ENCODE peak calls at places on chromosomes 16 and 17, in five cellular contexts. D is body of pancreas; L is CD8-positive, alpha-beta T cell; J is cardiac muscle cell; O is gastrocnemius medialis. E is an unnamed sample. For H3K36me3, the result is how much of the 10 kb centered on the place peaks cover.

GRCh38 chr16:85248269-85248668 is 136.0 kb upstream of the CIBAR2 start:
- DNase-seq in O (no peak), D (no peak), L (no peak), J (no peak), E (no peak)

GRCh38 chr17:47292206-47292605 is 31.5 kb upstream of the EFCAB13 start:
- DNase-seq in O (no peak), D (no peak), J (no peak), L (no peak), E (no peak)

GRCh38 chr16:14369734-14370598 is 260.1 kb downstream of the PARN start:
- DNase-seq in L (no peak), D (no peak), O (peak), J (peak), E (no peak)

GRCh38 chr16:22425036-22425801 is 50.8 kb upstream of the CDR2 start:
- DNase-seq in D (peak), L (no peak), J (no peak), O (peak), E (peak)

GRCh38 chr17:55056530-55056929 is 88.0 kb downstream of the STXBP4 start:
- DNase-seq in L (no peak), D (peak), O (no peak), J (peak), E (no peak)

GRCh38 chr17:33901085-33901484 is 354.0 kb upstream of the CCL2 start:
- DNase-seq in D (no peak), L (no peak), O (no peak), J (no peak), E (no peak)

GRCh38 chr16:54847207-54847606 is 83.5 kb upstream of the IRX5 start:
- DNase-seq in D (no peak), J (no peak), L (no peak), O (no peak), E (no peak)

GRCh38 chr17:82867763-82868325 is 28.0 kb upstream of the ZNF750 start:
- DNase-seq in O (no peak), L (no peak), J (no peak), D (no peak), E (no peak)

GRCh38 chr17:32840241-32840640 is 36.7 kb downstream of the MYO1D start:
- DNase-seq in D (no peak), L (no peak), J (no peak), O (no peak), E (no peak)

GRCh38 chr17:3038941-3039340 is 24.5 kb downstream of the OR1D5 start:
- DNase-seq in L (no peak), O (no peak), D (no peak), J (no peak), E (no peak)

GRCh38 chr16:10493276-10493675 is 87.1 kb downstream of the EMP2 start:
- DNase-seq in L (no peak), J (no peak), D (no peak), O (no peak), E (no peak)

GRCh38 chr16:66426112-66427035 is 721 bp upstream of the BEAN1 start:
- DNase-seq in J (peak), L (no peak), O (no peak), D (no peak), E (no peak)

GRCh38 chr16:70018254-70018653 is 67.1 kb downstream of the CLEC18A start:
- DNase-seq in L (peak), J (peak), O (no peak), D (no peak), E (no peak)
- TF ChIP-seq CTCF in L (peak), J (no peak), O (no peak), D (peak), E (peak)

DNA sequence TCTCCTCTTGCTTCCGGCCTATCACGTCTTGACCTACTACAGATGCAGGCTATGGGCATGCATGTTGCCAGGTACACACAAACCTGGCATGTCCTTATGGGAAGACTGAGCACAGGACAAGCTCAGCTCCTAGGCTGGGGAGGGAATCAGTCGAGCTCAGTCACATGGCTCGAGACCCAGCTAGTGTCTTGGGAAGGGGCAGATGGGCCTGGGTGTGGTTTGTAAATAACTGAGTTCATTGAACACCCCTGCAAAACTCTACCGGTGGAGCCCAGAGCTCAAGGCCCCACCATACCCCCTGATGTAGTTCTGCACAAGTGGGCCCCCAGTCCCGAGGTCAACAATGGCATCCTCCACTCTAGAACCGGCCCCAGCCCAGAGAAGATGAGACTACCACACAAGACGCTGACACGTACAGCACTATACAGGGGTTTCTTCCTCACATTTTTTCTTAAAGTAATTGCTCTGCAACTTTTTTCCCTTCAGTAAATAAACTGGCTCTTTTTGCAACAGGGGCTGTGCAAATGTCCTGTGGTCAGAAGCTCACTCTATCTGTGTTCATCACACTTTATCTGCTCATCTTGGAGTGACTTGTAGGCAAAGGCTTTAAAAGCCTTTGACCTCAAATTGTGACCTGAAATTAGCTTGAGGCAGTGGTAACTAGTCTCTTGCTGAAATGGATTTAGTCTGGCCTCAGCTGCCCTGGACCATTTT is 22.9 kb downstream of the ZNHIT3 start:
- DNase-seq in L (no peak), J (no peak), O (no peak), D (no peak), E (no peak)
- H3K36me3 ChIP-seq in L (under half), J (under half), O (under half), D (under half), E (under half)

GRCh38 chr17:18321309-18321708 is 6.2 kb downstream of the SMCR8 start:
- DNase-seq in L (no peak), O (no peak), J (peak), D (no peak), E (no peak)
- TF ChIP-seq CTCF in L (no peak), O (no peak), J (peak), D (no peak), E (no peak)

GRCh38 chr16:4364196-4365013 is 7.2 kb upstream of the VASN start:
- DNase-seq in L (no peak), J (no peak), D (no peak), O (no peak), E (no peak)

GRCh38 chr16:4366016-4366415 is 5.6 kb upstream of the VASN start:
- DNase-seq in J (no peak), D (no peak), O (no peak), L (no peak), E (no peak)

GRCh38 chr16:4367393-4367856 is 4.2 kb upstream of the VASN start:
- DNase-seq in D (no peak), L (no peak), O (no peak), J (no peak), E (no peak)

GRCh38 chr16:4365014-4365406 is 6.6 kb upstream of the VASN start:
- DNase-seq in D (no peak), J (no peak), O (no peak), L (no peak), E (no peak)

DNA sequence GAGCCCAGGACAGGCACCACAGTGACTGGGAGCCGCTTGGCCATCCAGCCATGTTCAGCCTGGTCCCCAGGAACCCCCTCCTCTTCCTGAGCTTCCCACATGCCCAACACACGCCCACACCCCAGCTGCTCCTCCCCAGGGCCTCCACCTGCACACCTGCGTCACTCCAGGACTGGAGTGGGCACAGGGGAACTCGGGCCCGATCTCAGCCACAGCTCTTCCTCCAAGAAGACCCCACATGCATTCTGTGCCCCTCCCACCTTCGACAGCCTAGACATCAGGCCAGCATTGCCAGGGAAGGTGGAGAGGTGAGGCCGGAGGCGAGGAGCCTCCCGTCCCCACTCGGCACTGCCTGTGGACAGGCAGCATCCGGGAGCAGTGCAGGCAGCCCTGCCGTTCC is 6.0 kb upstream of the VASN start:
- DNase-seq in L (no peak), D (no peak), O (no peak), J (no peak), E (no peak)
- H3K36me3 ChIP-seq in L (under half), D (under half), O (under half), J (under half), E (under half)

DNA sequence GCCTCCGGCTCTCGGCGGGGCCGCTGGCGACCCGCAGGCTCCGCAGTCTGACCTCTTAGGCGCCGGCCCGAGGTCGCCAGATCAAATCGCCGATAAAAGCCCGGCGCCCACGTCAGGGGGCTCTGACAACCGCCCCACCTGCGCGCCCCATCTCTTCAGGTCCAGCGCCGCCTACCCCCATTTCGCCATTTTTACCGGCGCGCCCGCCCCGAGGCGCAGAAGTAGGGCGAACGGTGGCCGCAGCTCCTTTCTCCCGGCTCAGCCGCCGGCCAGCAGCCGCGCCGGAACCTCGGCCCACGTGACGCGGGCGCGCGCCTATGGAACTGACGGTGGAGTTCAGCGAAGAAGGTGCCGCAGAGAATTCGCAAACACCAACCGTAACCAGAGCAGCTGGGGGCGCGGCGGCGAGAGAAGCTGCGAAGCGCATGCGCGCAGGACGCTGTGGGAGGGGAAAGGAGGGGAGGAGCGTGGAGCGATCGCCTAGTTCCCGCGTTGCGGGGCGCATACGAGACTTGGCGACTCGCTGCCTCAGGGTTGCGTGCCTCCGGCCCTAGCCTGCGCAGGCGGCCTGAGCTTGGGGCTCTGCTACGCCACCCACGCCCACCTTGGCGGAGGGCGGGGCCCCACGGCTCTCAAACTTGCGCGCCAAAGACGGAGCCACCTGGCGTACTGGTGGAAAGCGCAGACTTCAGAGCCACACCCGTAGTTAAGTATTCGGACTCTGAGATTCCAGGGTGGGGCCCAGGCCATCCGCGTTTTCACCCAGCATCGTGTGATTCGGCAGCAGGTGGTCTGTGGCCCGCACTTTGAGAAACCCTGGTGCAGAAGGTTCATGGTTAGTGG is at the start of gene TRIM37:
- DNase-seq in D (peak), L (peak), J (peak), O (peak), E (peak)
- TF ChIP-seq CTCF in D (peak), L (no peak), J (no peak), O (no peak), E (peak)

GRCh38 chr16:27373312-27373711 is 28.7 kb upstream of the IL21R start:
- DNase-seq in J (no peak), O (no peak), D (no peak), L (no peak), E (no peak)
- H3K36me3 ChIP-seq in J (under half), O (under half), D (under half), L (under half), E (under half)

GRCh38 chr16:28091706-28092105 is 28.2 kb upstream of the GSG1L start:
- DNase-seq in L (no peak), D (no peak), J (no peak), O (no peak), E (no peak)
- TF ChIP-seq CTCF in L (no peak), D (no peak), J (no peak), O (no peak), E (no peak)

GRCh38 chr17:68424188-68424587 is 33.1 kb downstream of the WIPI1 start:
- DNase-seq in O (no peak), J (no peak), D (no peak), L (no peak), E (no peak)
- H3K36me3 ChIP-seq in O (under half), J (under half), D (under half), L (under half), E (under half)

GRCh38 chr17:42937712-42938596 is 26.3 kb downstream of the AARSD1 start:
- DNase-seq in L (no peak), D (peak), O (no peak), J (peak), E (no peak)
- TF ChIP-seq CTCF in L (peak), D (peak), O (peak), J (peak), E (peak)

GRCh38 chr17:57997085-57997809 is 9.2 kb upstream of the VEZF1 start:
- DNase-seq in O (no peak), D (no peak), L (no peak), J (no peak), E (no peak)
- H3K36me3 ChIP-seq in O (under half), D (under half), L (under half), J (under half), E (under half)